ENCODE peak calls at places on chromosomes 5 and 9, in five cellular contexts. One of them, this sample, is unnamed.

GRCh38 chr5:10220253-10220652 is 29.4 kb downstream of the ATPSCKMT start:
- DNase-seq in A549: no peak
- DNase-seq in H1: no peak
- DNase-seq in IMR-90: no peak
- DNase-seq in K562: no peak
- DNase-seq in this sample: no peak

GRCh38 chr9:133163559-133164208 is at the start of gene GBGT1:
- DNase-seq in K562: peak
- DNase-seq in IMR-90: no peak
- DNase-seq in H1: peak
- DNase-seq in A549: no peak
- DNase-seq in this sample: peak

GRCh38 chr5:36152324-36153298 is 700 bp downstream of the SKP2 start:
- DNase-seq in H1: no peak
- DNase-seq in A549: no peak
- DNase-seq in IMR-90: peak
- DNase-seq in K562: peak
- DNase-seq in this sample: peak

GRCh38 chr5:80591352-80591751 is 21.3 kb upstream of the ANKRD34B start:
- DNase-seq in A549: no peak
- DNase-seq in IMR-90: no peak
- DNase-seq in H1: no peak
- DNase-seq in K562: no peak
- DNase-seq in this sample: no peak

GRCh38 chr5:66987126-66987525 is 209.5 kb downstream of the CD180 start:
- DNase-seq in IMR-90: peak
- DNase-seq in K562: no peak
- DNase-seq in A549: no peak
- DNase-seq in H1: no peak
- DNase-seq in this sample: no peak

GRCh38 chr9:127505396-127506116 is 54.2 kb downstream of the LRSAM1 start:
- DNase-seq in H1: peak
- DNase-seq in IMR-90: no peak
- DNase-seq in A549: peak
- DNase-seq in K562: peak
- DNase-seq in this sample: peak

GRCh38 chr9:35553670-35554543 is 51.2 kb upstream of the TESK1 start:
- DNase-seq in A549: peak
- DNase-seq in IMR-90: peak
- DNase-seq in H1: peak
- DNase-seq in K562: peak
- DNase-seq in this sample: peak

GRCh38 chr9:135945969-135946368 is 15.2 kb downstream of the UBAC1 start:
- DNase-seq in H1: no peak
- DNase-seq in K562: no peak
- DNase-seq in A549: no peak
- DNase-seq in IMR-90: no peak
- DNase-seq in this sample: no peak

GRCh38 chr9:27528278-27528885 is 1.2 kb downstream of the MOB3B start:
- DNase-seq in K562: peak
- DNase-seq in A549: no peak
- DNase-seq in IMR-90: peak
- DNase-seq in H1: peak
- DNase-seq in this sample: no peak

GRCh38 chr9:120876842-120877240 is at the start of gene PHF19:
- DNase-seq in IMR-90: no peak
- DNase-seq in K562: peak
- DNase-seq in A549: peak
- DNase-seq in H1: no peak
- DNase-seq in this sample: no peak

GRCh38 chr9:69276775-69277174 is 48.2 kb upstream of the ENTREP1 start:
- DNase-seq in H1: no peak
- DNase-seq in IMR-90: no peak
- DNase-seq in A549: no peak
- DNase-seq in K562: no peak
- DNase-seq in this sample: no peak
- TF ChIP-seq RFX5 in H1: no peak
- TF ChIP-seq RFX5 in IMR-90: no peak
- TF ChIP-seq RFX5 in A549: no peak
- TF ChIP-seq RFX5 in K562: no peak
- TF ChIP-seq RFX5 in this sample: no peak

GRCh38 chr5:159586941-159587340 is 256.7 kb upstream of the IL12B start:
- DNase-seq in IMR-90: no peak
- DNase-seq in H1: no peak
- DNase-seq in A549: no peak
- DNase-seq in K562: no peak
- DNase-seq in this sample: no peak

GRCh38 chr5:159576902-159577301 is 246.6 kb upstream of the IL12B start:
- DNase-seq in H1: no peak
- DNase-seq in A549: no peak
- DNase-seq in K562: no peak
- DNase-seq in IMR-90: no peak
- DNase-seq in this sample: no peak

GRCh38 chr5:159582756-159583523 is 252.7 kb upstream of the IL12B start:
- DNase-seq in IMR-90: peak
- DNase-seq in H1: no peak
- DNase-seq in K562: no peak
- DNase-seq in A549: peak
- DNase-seq in this sample: no peak

DNA sequence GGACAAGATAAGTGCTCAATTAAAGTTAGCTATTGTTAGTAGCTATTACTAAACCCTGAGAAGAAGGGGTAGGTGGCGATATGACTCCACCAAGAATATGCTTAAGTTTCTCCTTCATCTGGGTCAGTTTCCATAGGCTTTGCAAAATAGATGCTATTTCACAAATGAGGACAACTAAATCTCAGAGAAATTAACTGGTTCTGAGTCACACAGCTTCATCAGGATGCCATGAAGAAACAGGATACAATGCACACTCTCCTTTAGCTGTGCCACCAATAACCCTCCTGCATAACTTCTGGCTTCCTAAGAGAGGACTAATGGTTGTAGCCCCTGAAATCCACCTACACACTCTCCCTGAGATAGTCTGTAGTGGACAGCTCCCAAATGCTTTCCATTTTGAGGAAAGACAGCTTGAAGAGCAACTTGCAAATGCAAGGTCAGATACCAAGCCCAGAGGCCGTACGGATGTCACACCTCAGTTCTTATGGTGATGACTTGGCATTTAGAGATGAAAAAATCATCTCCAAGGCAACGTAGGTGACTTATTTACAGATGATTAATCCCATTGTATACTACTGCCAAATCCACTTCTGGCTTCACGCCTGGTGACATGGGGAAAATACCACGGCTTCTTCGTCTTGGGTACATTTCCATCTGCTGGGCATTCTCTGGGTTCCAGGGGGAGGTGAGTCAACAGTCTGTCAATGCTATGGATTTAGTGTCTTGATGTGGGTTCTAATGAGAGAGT is 251.4 kb upstream of the IL12B start:
- DNase-seq in H1: no peak
- DNase-seq in A549: peak
- DNase-seq in IMR-90: peak
- DNase-seq in K562: no peak
- DNase-seq in this sample: no peak
- TF ChIP-seq CTCF in H1: peak
- TF ChIP-seq CTCF in A549: peak
- TF ChIP-seq CTCF in IMR-90: peak
- TF ChIP-seq CTCF in K562: peak
- TF ChIP-seq CTCF in this sample: peak

DNA sequence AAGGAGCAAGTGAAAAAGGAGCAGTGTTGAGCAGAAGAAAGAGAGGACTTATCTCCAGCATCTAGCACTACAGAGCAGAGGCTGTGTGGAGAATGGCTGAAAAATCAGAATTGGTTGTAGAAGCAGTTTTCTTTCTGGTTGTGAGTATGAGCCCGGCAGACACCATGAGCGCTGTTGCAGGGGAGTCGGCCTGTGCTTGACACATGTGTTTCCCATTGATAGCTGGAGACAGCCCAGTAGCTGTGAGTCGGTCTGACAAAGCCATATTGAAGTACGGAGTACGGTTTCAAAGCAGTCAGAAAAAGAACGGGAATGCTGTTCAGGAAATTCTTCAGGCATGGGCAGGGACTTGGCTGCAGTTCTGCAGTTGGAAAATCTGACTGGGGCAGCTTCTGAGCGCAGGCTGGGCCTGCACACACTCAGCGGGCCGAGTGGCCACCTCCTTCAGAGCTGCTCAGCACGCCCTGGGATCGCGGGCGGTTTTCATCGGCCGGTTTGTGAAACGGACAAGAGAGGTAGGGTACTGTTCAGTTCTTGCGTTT is at the start of gene SGCD:
- DNase-seq in K562: no peak
- DNase-seq in IMR-90: peak
- DNase-seq in A549: peak
- DNase-seq in H1: peak
- DNase-seq in this sample: peak
- TF ChIP-seq RFX5 in K562: no peak
- TF ChIP-seq RFX5 in IMR-90: no peak
- TF ChIP-seq RFX5 in A549: no peak
- TF ChIP-seq RFX5 in H1: no peak
- TF ChIP-seq RFX5 in this sample: no peak

DNA sequence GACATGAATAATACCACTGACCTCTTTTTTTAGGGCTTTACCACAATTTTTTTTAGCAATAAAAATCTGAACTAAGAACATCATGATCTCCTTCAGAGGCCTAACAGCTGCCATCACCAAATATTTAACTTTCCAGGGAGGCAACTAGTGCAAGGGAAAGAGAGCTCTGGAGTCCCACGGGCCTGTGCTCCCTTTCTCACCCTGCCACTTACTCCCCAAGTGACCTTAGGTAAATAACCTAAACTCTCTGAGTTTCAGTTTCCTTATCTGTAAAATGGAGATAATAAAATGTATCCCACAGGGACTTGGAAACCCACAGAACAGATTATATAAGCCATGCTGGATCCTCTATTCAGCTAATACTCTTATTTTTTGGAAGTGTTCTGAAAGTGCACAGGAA is 201.8 kb upstream of the ISL1 start:
- DNase-seq in H1: no peak
- DNase-seq in A549: no peak
- DNase-seq in K562: no peak
- DNase-seq in IMR-90: no peak
- DNase-seq in this sample: no peak
- TF ChIP-seq CTCF in H1: no peak
- TF ChIP-seq CTCF in A549: no peak
- TF ChIP-seq CTCF in K562: no peak
- TF ChIP-seq CTCF in IMR-90: no peak
- TF ChIP-seq CTCF in this sample: no peak

GRCh38 chr9:134738869-134739659 is 97.5 kb downstream of the COL5A1 start:
- DNase-seq in A549: peak
- DNase-seq in H1: peak
- DNase-seq in K562: peak
- DNase-seq in IMR-90: peak
- DNase-seq in this sample: peak
- TF ChIP-seq RFX5 in A549: no peak
- TF ChIP-seq RFX5 in H1: no peak
- TF ChIP-seq RFX5 in K562: no peak
- TF ChIP-seq RFX5 in IMR-90: no peak
- TF ChIP-seq RFX5 in this sample: no peak

This sample was measured in SK-N-SH.